ENCODE peak calls at places on chromosomes 12 and 14, in four cellular contexts. E is fibroblast of the aortic adventitia, P is putamen, V is ELF-1. T is an unnamed sample.
A peak's percentile ranks its signal among the peaks of the same experiment; 100 is the strongest.

GRCh38 chr14:67999693-68000384 is 180.3 kb downstream of the RAD51B start:
- DNase-seq in V (no peak), P (no peak), E (peak; percentile 93), T (peak; percentile 73)

GRCh38 chr12:32501835-32502333 is 102.5 kb downstream of the FGD4 start:
- DNase-seq in V (peak; percentile 90), P (peak; percentile 83), E (peak; percentile 51), T (peak; percentile 81)

GRCh38 chr14:99067141-99067920 is 204.7 kb downstream of the BCL11B start:
- DNase-seq in V (no peak), P (no peak), E (no peak), T (no peak)

GRCh38 chr12:108595711-108596647 is 1.9 kb downstream of the TMEM119 start:
- DNase-seq in E (no peak), V (no peak), P (no peak), T (no peak)

GRCh38 chr14:102736956-102737355 is 40.3 kb upstream of the TRAF3 start:
- DNase-seq in E (no peak), V (no peak), P (no peak), T (no peak)

GRCh38 chr12:120761581-120761980 is 36.0 kb downstream of the ACADS start:
- DNase-seq in P (no peak), E (peak; percentile 86), V (peak; percentile 52), T (no peak)

GRCh38 chr14:90544971-90545370 is 148.1 kb downstream of the CALM1 start:
- DNase-seq in P (no peak), V (no peak), E (no peak), T (no peak)

GRCh38 chr14:23376477-23377200 is at the start of gene CMTM5:
- DNase-seq in E (no peak), P (peak; percentile 98), V (peak; percentile 49), T (no peak)

GRCh38 chr14:56126514-56126913 is 8.3 kb downstream of the PELI2 start:
- DNase-seq in V (no peak), E (no peak), P (no peak), T (no peak)

T was measured in HT1080.